ENCODE peak calls at places on chromosome 7, in nine cellular contexts. One of them, this sample, is unnamed.

GRCh38 chr7:47375121-47375551 is 206.8 kb downstream of the TNS3 start:
- DNase-seq in gastrocnemius medialis: no peak
- DNase-seq in stomach: peak
- DNase-seq in spleen: peak
- DNase-seq in A549: no peak
- DNase-seq in IMR-90: peak
- DNase-seq in NB4: no peak
- DNase-seq in suprapubic skin: peak
- DNase-seq in breast epithelium: no peak
- DNase-seq in this sample: no peak

GRCh38 chr7:33055147-33055546 is 7.4 kb downstream of the NT5C3A start:
- DNase-seq in gastrocnemius medialis: no peak
- DNase-seq in stomach: no peak
- DNase-seq in spleen: no peak
- DNase-seq in A549: no peak
- DNase-seq in IMR-90: no peak
- DNase-seq in NB4: no peak
- DNase-seq in suprapubic skin: no peak
- DNase-seq in breast epithelium: no peak
- DNase-seq in this sample: no peak

GRCh38 chr7:102439963-102440795 is 6.8 kb downstream of the ORAI2 start:
- DNase-seq in gastrocnemius medialis: peak
- DNase-seq in stomach: no peak
- DNase-seq in spleen: no peak
- DNase-seq in A549: peak
- DNase-seq in IMR-90: peak
- DNase-seq in NB4: no peak
- DNase-seq in suprapubic skin: no peak
- DNase-seq in breast epithelium: peak
- DNase-seq in this sample: no peak

GRCh38 chr7:157568785-157569584 is 232.2 kb downstream of the DNAJB6 start:
- DNase-seq in gastrocnemius medialis: no peak
- DNase-seq in stomach: peak
- DNase-seq in spleen: peak
- DNase-seq in A549: no peak
- DNase-seq in IMR-90: no peak
- DNase-seq in NB4: peak
- DNase-seq in suprapubic skin: no peak
- DNase-seq in breast epithelium: no peak
- DNase-seq in this sample: peak

GRCh38 chr7:144821069-144821468 is 14.8 kb downstream of the TPK1 start:
- DNase-seq in gastrocnemius medialis: no peak
- DNase-seq in stomach: no peak
- DNase-seq in spleen: no peak
- DNase-seq in A549: no peak
- DNase-seq in IMR-90: no peak
- DNase-seq in NB4: no peak
- DNase-seq in suprapubic skin: no peak
- DNase-seq in breast epithelium: no peak
- DNase-seq in this sample: no peak

GRCh38 chr7:108261560-108262255 is 131.5 kb upstream of the LAMB4 start:
- DNase-seq in gastrocnemius medialis: no peak
- DNase-seq in stomach: no peak
- DNase-seq in spleen: no peak
- DNase-seq in A549: no peak
- DNase-seq in IMR-90: no peak
- DNase-seq in NB4: no peak
- DNase-seq in suprapubic skin: no peak
- DNase-seq in breast epithelium: no peak
- DNase-seq in this sample: no peak

GRCh38 chr7:68511281-68511680 is 1087.0 kb upstream of the AUTS2 start:
- DNase-seq in gastrocnemius medialis: no peak
- DNase-seq in stomach: no peak
- DNase-seq in spleen: no peak
- DNase-seq in A549: no peak
- DNase-seq in IMR-90: no peak
- DNase-seq in NB4: no peak
- DNase-seq in suprapubic skin: no peak
- DNase-seq in breast epithelium: no peak
- DNase-seq in this sample: no peak

GRCh38 chr7:7976677-7977076 is 8.1 kb downstream of the GLCCI1 start:
- DNase-seq in gastrocnemius medialis: no peak
- DNase-seq in stomach: no peak
- DNase-seq in spleen: no peak
- DNase-seq in A549: no peak
- DNase-seq in IMR-90: no peak
- DNase-seq in NB4: peak
- DNase-seq in suprapubic skin: no peak
- DNase-seq in breast epithelium: no peak
- DNase-seq in this sample: no peak

GRCh38 chr7:23467731-23468720 is 2.3 kb downstream of the IGF2BP3 start:
- DNase-seq in gastrocnemius medialis: no peak
- DNase-seq in stomach: no peak
- DNase-seq in spleen: peak
- DNase-seq in A549: peak
- DNase-seq in IMR-90: peak
- DNase-seq in NB4: peak
- DNase-seq in suprapubic skin: no peak
- DNase-seq in breast epithelium: no peak
- DNase-seq in this sample: no peak

GRCh38 chr7:135210818-135211178 is 528 bp downstream of the WDR91 start:
- DNase-seq in gastrocnemius medialis: no peak
- DNase-seq in stomach: no peak
- DNase-seq in spleen: no peak
- DNase-seq in A549: no peak
- DNase-seq in IMR-90: peak
- DNase-seq in NB4: no peak
- DNase-seq in suprapubic skin: no peak
- DNase-seq in breast epithelium: no peak
- DNase-seq in this sample: no peak

GRCh38 chr7:118311121-118311803 is 86.8 kb downstream of the ANKRD7 start:
- DNase-seq in gastrocnemius medialis: no peak
- DNase-seq in stomach: no peak
- DNase-seq in spleen: no peak
- DNase-seq in A549: peak
- DNase-seq in IMR-90: no peak
- DNase-seq in NB4: peak
- DNase-seq in suprapubic skin: no peak
- DNase-seq in breast epithelium: no peak
- DNase-seq in this sample: no peak

GRCh38 chr7:134174797-134175261 is 47.7 kb downstream of the LRGUK start:
- DNase-seq in gastrocnemius medialis: no peak
- DNase-seq in stomach: no peak
- DNase-seq in spleen: no peak
- DNase-seq in A549: peak
- DNase-seq in IMR-90: peak
- DNase-seq in NB4: peak
- DNase-seq in suprapubic skin: no peak
- DNase-seq in breast epithelium: no peak
- DNase-seq in this sample: no peak

GRCh38 chr7:133070562-133070961 is 11.3 kb downstream of the CHCHD3 start:
- DNase-seq in gastrocnemius medialis: no peak
- DNase-seq in stomach: no peak
- DNase-seq in spleen: no peak
- DNase-seq in A549: no peak
- DNase-seq in IMR-90: no peak
- DNase-seq in NB4: no peak
- DNase-seq in suprapubic skin: no peak
- DNase-seq in breast epithelium: no peak
- DNase-seq in this sample: no peak

GRCh38 chr7:94323872-94324271 is 70.8 kb upstream of the COL1A2 start:
- DNase-seq in gastrocnemius medialis: no peak
- DNase-seq in stomach: no peak
- DNase-seq in spleen: no peak
- DNase-seq in A549: no peak
- DNase-seq in IMR-90: no peak
- DNase-seq in NB4: no peak
- DNase-seq in suprapubic skin: no peak
- DNase-seq in breast epithelium: no peak
- DNase-seq in this sample: no peak

GRCh38 chr7:45978731-45979211 is 57.7 kb upstream of the IGFBP3 start:
- DNase-seq in gastrocnemius medialis: no peak
- DNase-seq in stomach: no peak
- DNase-seq in spleen: no peak
- DNase-seq in A549: peak
- DNase-seq in IMR-90: peak
- DNase-seq in NB4: no peak
- DNase-seq in suprapubic skin: no peak
- DNase-seq in breast epithelium: no peak
- DNase-seq in this sample: no peak

GRCh38 chr7:121519548-121520521 is 123.7 kb upstream of the FAM3C start:
- DNase-seq in gastrocnemius medialis: peak
- DNase-seq in stomach: no peak
- DNase-seq in spleen: no peak
- DNase-seq in A549: no peak
- DNase-seq in IMR-90: no peak
- DNase-seq in NB4: no peak
- DNase-seq in suprapubic skin: no peak
- DNase-seq in breast epithelium: no peak
- DNase-seq in this sample: no peak

GRCh38 chr7:1883031-1883761 is 213.1 kb downstream of the ELFN1 start:
- DNase-seq in gastrocnemius medialis: no peak
- DNase-seq in stomach: no peak
- DNase-seq in spleen: no peak
- DNase-seq in A549: peak
- DNase-seq in IMR-90: peak
- DNase-seq in NB4: peak
- DNase-seq in suprapubic skin: no peak
- DNase-seq in breast epithelium: no peak
- DNase-seq in this sample: no peak

GRCh38 chr7:34087892-34088891 is 182.9 kb downstream of the BMPER start:
- DNase-seq in gastrocnemius medialis: no peak
- DNase-seq in stomach: peak
- DNase-seq in spleen: no peak
- DNase-seq in A549: peak
- DNase-seq in IMR-90: peak
- DNase-seq in NB4: peak
- DNase-seq in suprapubic skin: no peak
- DNase-seq in breast epithelium: no peak
- DNase-seq in this sample: no peak

GRCh38 chr7:2872296-2872874 is 28.3 kb upstream of the GNA12 start:
- DNase-seq in gastrocnemius medialis: no peak
- DNase-seq in stomach: no peak
- DNase-seq in spleen: no peak
- DNase-seq in A549: no peak
- DNase-seq in IMR-90: no peak
- DNase-seq in NB4: no peak
- DNase-seq in suprapubic skin: no peak
- DNase-seq in breast epithelium: no peak
- DNase-seq in this sample: no peak

GRCh38 chr7:123881300-123881699 is 36.3 kb downstream of the HYAL4 start:
- DNase-seq in gastrocnemius medialis: no peak
- DNase-seq in stomach: no peak
- DNase-seq in spleen: no peak
- DNase-seq in A549: no peak
- DNase-seq in IMR-90: no peak
- DNase-seq in NB4: no peak
- DNase-seq in suprapubic skin: no peak
- DNase-seq in breast epithelium: no peak
- DNase-seq in this sample: no peak
- TF ChIP-seq POLR2A in gastrocnemius medialis: no peak
- TF ChIP-seq POLR2A in stomach: no peak
- TF ChIP-seq POLR2A in spleen: no peak
- TF ChIP-seq POLR2A in A549: no peak
- TF ChIP-seq POLR2A in IMR-90: no peak
- TF ChIP-seq POLR2A in NB4: no peak
- TF ChIP-seq POLR2A in suprapubic skin: no peak
- TF ChIP-seq POLR2A in breast epithelium: no peak
- TF ChIP-seq POLR2A in this sample: no peak

GRCh38 chr7:107169120-107170050 is 582 bp downstream of the HBP1 start:
- DNase-seq in gastrocnemius medialis: peak
- DNase-seq in stomach: peak
- DNase-seq in spleen: peak
- DNase-seq in A549: peak
- DNase-seq in IMR-90: peak
- DNase-seq in NB4: peak
- DNase-seq in suprapubic skin: peak
- DNase-seq in breast epithelium: peak
- DNase-seq in this sample: peak
- TF ChIP-seq POLR2A in gastrocnemius medialis: peak
- TF ChIP-seq POLR2A in stomach: peak
- TF ChIP-seq POLR2A in spleen: no peak
- TF ChIP-seq POLR2A in A549: no peak
- TF ChIP-seq POLR2A in IMR-90: peak
- TF ChIP-seq POLR2A in NB4: peak
- TF ChIP-seq POLR2A in suprapubic skin: no peak
- TF ChIP-seq POLR2A in breast epithelium: peak
- TF ChIP-seq POLR2A in this sample: peak

GRCh38 chr7:73739387-73739767 is 775 bp upstream of the ABHD11 start:
- DNase-seq in gastrocnemius medialis: no peak
- DNase-seq in stomach: no peak
- DNase-seq in spleen: peak
- DNase-seq in A549: no peak
- DNase-seq in IMR-90: no peak
- DNase-seq in NB4: no peak
- DNase-seq in suprapubic skin: no peak
- DNase-seq in breast epithelium: no peak
- DNase-seq in this sample: peak

GRCh38 chr7:73737491-73738219 is 947 bp downstream of the ABHD11 start:
- DNase-seq in gastrocnemius medialis: no peak
- DNase-seq in stomach: no peak
- DNase-seq in spleen: peak
- DNase-seq in A549: no peak
- DNase-seq in IMR-90: no peak
- DNase-seq in NB4: no peak
- DNase-seq in suprapubic skin: no peak
- DNase-seq in breast epithelium: no peak
- DNase-seq in this sample: no peak

GRCh38 chr7:73740212-73740611 is 1.6 kb upstream of the ABHD11 start:
- DNase-seq in gastrocnemius medialis: no peak
- DNase-seq in stomach: no peak
- DNase-seq in spleen: no peak
- DNase-seq in A549: no peak
- DNase-seq in IMR-90: no peak
- DNase-seq in NB4: no peak
- DNase-seq in suprapubic skin: no peak
- DNase-seq in breast epithelium: no peak
- DNase-seq in this sample: no peak

GRCh38 chr7:73738220-73738611 is 386 bp downstream of the ABHD11 start:
- DNase-seq in gastrocnemius medialis: no peak
- DNase-seq in stomach: peak
- DNase-seq in spleen: no peak
- DNase-seq in A549: peak
- DNase-seq in IMR-90: peak
- DNase-seq in NB4: peak
- DNase-seq in suprapubic skin: peak
- DNase-seq in breast epithelium: no peak
- DNase-seq in this sample: no peak

GRCh38 chr7:73738612-73739386 is at the start of gene ABHD11:
- DNase-seq in gastrocnemius medialis: peak
- DNase-seq in stomach: peak
- DNase-seq in spleen: peak
- DNase-seq in A549: peak
- DNase-seq in IMR-90: peak
- DNase-seq in NB4: peak
- DNase-seq in suprapubic skin: peak
- DNase-seq in breast epithelium: peak
- DNase-seq in this sample: peak
- TF ChIP-seq POLR2A in gastrocnemius medialis: peak
- TF ChIP-seq POLR2A in stomach: peak
- TF ChIP-seq POLR2A in spleen: no peak
- TF ChIP-seq POLR2A in A549: peak
- TF ChIP-seq POLR2A in IMR-90: peak
- TF ChIP-seq POLR2A in NB4: peak
- TF ChIP-seq POLR2A in suprapubic skin: no peak
- TF ChIP-seq POLR2A in breast epithelium: peak
- TF ChIP-seq POLR2A in this sample: peak

GRCh38 chr7:128941946-128942526 is 4.3 kb downstream of the IRF5 start:
- DNase-seq in gastrocnemius medialis: no peak
- DNase-seq in stomach: no peak
- DNase-seq in spleen: no peak
- DNase-seq in A549: no peak
- DNase-seq in IMR-90: no peak
- DNase-seq in NB4: no peak
- DNase-seq in suprapubic skin: no peak
- DNase-seq in breast epithelium: no peak
- DNase-seq in this sample: no peak
- TF ChIP-seq POLR2A in gastrocnemius medialis: no peak
- TF ChIP-seq POLR2A in stomach: no peak
- TF ChIP-seq POLR2A in spleen: no peak
- TF ChIP-seq POLR2A in A549: no peak
- TF ChIP-seq POLR2A in IMR-90: no peak
- TF ChIP-seq POLR2A in NB4: no peak
- TF ChIP-seq POLR2A in suprapubic skin: no peak
- TF ChIP-seq POLR2A in breast epithelium: no peak
- TF ChIP-seq POLR2A in this sample: no peak